ENCODE peak calls at places on chromosomes 13 and 19, in seven cellular contexts. S, Z, V, G, W, J and O are unnamed samples.

GRCh38 chr19:4454952-4455738 is 2.4 kb downstream of the UBXN6 start:
- DNase-seq in W (peak), J (no peak), V (peak), S (peak), G (no peak), Z (no peak), O (no peak)

GRCh38 chr13:22198001-22198400 is 527.1 kb downstream of the FGF9 start:
- DNase-seq in S (no peak), G (no peak), Z (no peak), J (no peak), W (no peak), V (no peak), O (no peak)

GRCh38 chr13:53105881-53106280 is 77.3 kb downstream of the OLFM4 start:
- DNase-seq in J (no peak), V (no peak), G (no peak), Z (no peak), W (no peak), S (no peak), O (no peak)

GRCh38 chr19:34305221-34306058 is 51.1 kb downstream of the GARRE1 start:
- DNase-seq in V (no peak), Z (no peak), S (no peak), W (no peak), G (no peak), J (no peak), O (no peak)

GRCh38 chr13:77696006-77696862 is 1.3 kb upstream of the SLAIN1 start:
- DNase-seq in J (peak), W (no peak), Z (no peak), G (no peak), V (no peak), S (no peak), O (no peak)

GRCh38 chr19:53156888-53157287 is 2.0 kb downstream of the ZNF347 start:
- DNase-seq in W (no peak), J (no peak), Z (no peak), G (no peak), V (no peak), S (no peak), O (no peak)

GRCh38 chr13:97484286-97484685 is 50.3 kb downstream of the RAP2A start:
- DNase-seq in Z (no peak), J (no peak), V (no peak), G (no peak), S (no peak), W (no peak), O (no peak)

GRCh38 chr19:15430526-15431120 is 11.8 kb upstream of the AKAP8L start:
- DNase-seq in V (no peak), J (no peak), G (no peak), W (no peak), S (no peak), Z (no peak), O (no peak)

GRCh38 chr13:44779085-44779484 is 203.0 kb upstream of the TSC22D1 start:
- DNase-seq in G (no peak), Z (no peak), J (no peak), S (no peak), W (no peak), V (no peak), O (no peak)

GRCh38 chr13:24854311-24854710 is 90.3 kb downstream of the RNF17 start:
- DNase-seq in J (no peak), G (no peak), V (no peak), W (no peak), Z (no peak), S (peak), O (no peak)

GRCh38 chr19:8610041-8610927 is at the start of gene ADAMTS10:
- DNase-seq in S (peak), Z (no peak), G (no peak), W (peak), J (no peak), V (no peak), O (no peak)

GRCh38 chr13:60311527-60311926 is 85.5 kb upstream of the TDRD3 start:
- DNase-seq in Z (no peak), S (no peak), J (no peak), G (no peak), W (no peak), V (no peak), O (no peak)

GRCh38 chr13:29483211-29483610 is 112.3 kb downstream of the SLC7A1 start:
- DNase-seq in Z (no peak), S (no peak), V (no peak), J (no peak), W (no peak), G (no peak), O (peak)

GRCh38 chr13:112715715-112716460 is 26.1 kb downstream of the ATP11A start:
- DNase-seq in S (no peak), V (no peak), G (no peak), J (no peak), W (no peak), Z (no peak), O (no peak)

GRCh38 chr13:110309159-110309476 is 2.0 kb downstream of the COL4A2 start:
- DNase-seq in V (no peak), G (no peak), S (no peak), J (no peak), W (no peak), Z (no peak), O (peak)

GRCh38 chr19:5356428-5356827 is 15.8 kb upstream of the PTPRS start:
- DNase-seq in V (no peak), J (no peak), S (no peak), Z (no peak), W (peak), G (no peak), O (no peak)

GRCh38 chr13:52165410-52165809 is 6.0 kb upstream of the NEK3 start:
- DNase-seq in J (no peak), V (no peak), S (no peak), Z (no peak), G (no peak), W (no peak), O (no peak)

GRCh38 chr13:28494537-28494860 is 429 bp downstream of the FLT1 start:
- DNase-seq in W (no peak), V (no peak), S (no peak), G (no peak), J (no peak), Z (no peak), O (no peak)